ENCODE peak calls at places on chromosomes 2 and 18, in four cellular contexts. R is head of caudate nucleus, O is lower leg skin, X is mucosa of descending colon. N is an unnamed sample.

GRCh38 chr2:172329404-172330059 is 97.9 kb upstream of the ITGA6 start:
- DNase-seq in X (peak; percentile 74), R (no peak), O (no peak), N (no peak)

GRCh38 chr2:113103958-113104627 is 23.3 kb upstream of the IL1RN start:
- DNase-seq in X (no peak), O (no peak), R (peak; percentile 37), N (no peak)

GRCh38 chr2:42342061-42342794 is 18.8 kb downstream of the COX7A2L start:
- DNase-seq in X (no peak), R (no peak), O (peak; percentile 79), N (peak; percentile 62)

GRCh38 chr2:12718662-12719399 is 2.1 kb downstream of the TRIB2 start:
- DNase-seq in O (no peak), X (no peak), R (no peak), N (no peak)

GRCh38 chr2:29295843-29296242 is 180.6 kb downstream of the CLIP4 start:
- DNase-seq in R (peak; percentile 35), X (no peak), O (no peak), N (no peak)

GRCh38 chr18:40159141-40160017 is 1795.7 kb upstream of the PIK3C3 start:
- DNase-seq in R (no peak), X (no peak), O (no peak), N (peak; percentile 26)

GRCh38 chr18:80006726-80007125 is 18.4 kb upstream of the TXNL4A start:
- DNase-seq in O (no peak), R (no peak), X (no peak), N (no peak)

GRCh38 chr18:10751711-10752110 is 225.9 kb downstream of the NAPG start:
- DNase-seq in O (no peak), X (no peak), R (no peak), N (no peak)

GRCh38 chr2:201960300-201960699 is 73.4 kb upstream of the FZD7 start:
- DNase-seq in R (no peak), X (no peak), O (no peak), N (no peak)

GRCh38 chr18:26710460-26711096 is 154.9 kb downstream of the AQP4 start:
- DNase-seq in X (no peak), O (no peak), R (no peak), N (no peak)

GRCh38 chr18:9738266-9738969 is 30.3 kb downstream of the RAB31 start:
- DNase-seq in X (no peak), O (no peak), R (no peak), N (no peak)

GRCh38 chr2:55862269-55862668 is 61.3 kb downstream of the EFEMP1 start:
- DNase-seq in R (no peak), O (peak; percentile 58), X (no peak), N (peak; percentile 31)

GRCh38 chr2:36355157-36355889 is at the start of gene CRIM1:
- DNase-seq in O (peak; percentile 77), X (peak; percentile 90), R (peak; percentile 80), N (peak; percentile 77)

GRCh38 chr2:229849073-229849472 is 72.7 kb downstream of the TRIP12 start:
- DNase-seq in X (no peak), R (no peak), O (no peak), N (no peak)

GRCh38 chr18:9810216-9810804 is 75.5 kb upstream of the TXNDC2 start:
- DNase-seq in O (no peak), R (no peak), X (no peak), N (no peak)